ENCODE peak calls at places on chromosomes 2 and 18, in four cellular contexts. C, P, L and Z are unnamed samples. For H3K4me1, the result is how much of the 10 kb centered on the place peaks cover.

GRCh38 chr2:200677721-200678532 is 92.1 kb downstream of the AOX1 start:
- DNase-seq in C (no peak), P (no peak), L (no peak), Z (no peak)

GRCh38 chr18:75937306-75937705 is 509.8 kb upstream of the SMIM21 start:
- DNase-seq in C (no peak), P (no peak), L (no peak), Z (no peak)

GRCh38 chr2:3628800-3629199 is 29.2 kb upstream of the ALLC start:
- DNase-seq in C (no peak), P (no peak), L (peak), Z (no peak)

GRCh38 chr2:189625636-189626035 is 35.6 kb upstream of the ASNSD1 start:
- DNase-seq in C (no peak), P (no peak), L (no peak), Z (no peak)

GRCh38 chr2:148279216-148279615 is 258.3 kb downstream of the MBD5 start:
- DNase-seq in C (no peak), P (no peak), L (no peak), Z (no peak)

GRCh38 chr2:230343747-230344146 is 16.8 kb downstream of the SP140L start:
- DNase-seq in C (no peak), P (no peak), L (no peak), Z (no peak)

GRCh38 chr2:174461221-174461620 is 25.6 kb downstream of the GPR155 start:
- DNase-seq in C (no peak), P (no peak), L (no peak), Z (no peak)

GRCh38 chr18:28729321-28729720 is 552.4 kb upstream of the CDH2 start:
- DNase-seq in C (no peak), P (no peak), L (no peak), Z (no peak)

GRCh38 chr2:101305492-101306123 is 2.9 kb downstream of the RNF149 start:
- DNase-seq in C (no peak), P (no peak), L (no peak), Z (no peak)

GRCh38 chr2:29528891-29529520 is 392.4 kb downstream of the ALK start:
- DNase-seq in C (no peak), P (no peak), L (peak), Z (peak)

GRCh38 chr18:28045176-28045810 is 131.6 kb downstream of the CDH2 start:
- DNase-seq in C (no peak), P (no peak), L (no peak), Z (no peak)

GRCh38 chr2:200681731-200682130 is 95.9 kb downstream of the AOX1 start:
- DNase-seq in C (no peak), P (no peak), L (no peak), Z (no peak)

GRCh38 chr2:27832396-27832795 is 57.8 kb downstream of the RBKS start:
- DNase-seq in C (no peak), P (no peak), L (no peak), Z (no peak)

GRCh38 chr2:170157025-170157684 is 20.8 kb upstream of the MYO3B start:
- DNase-seq in C (no peak), P (no peak), L (no peak), Z (no peak)

GRCh38 chr2:39631715-39632114 is 34.0 kb upstream of the TMEM178A start:
- DNase-seq in C (no peak), P (no peak), L (peak), Z (no peak)

GRCh38 chr2:240255811-240256703 is 115.6 kb upstream of the OTOS start:
- DNase-seq in C (no peak), P (no peak), L (peak), Z (no peak)

GRCh38 chr2:240254337-240255164 is 114.1 kb upstream of the OTOS start:
- DNase-seq in C (no peak), P (no peak), L (peak), Z (no peak)

GRCh38 chr2:240253583-240254145 is 113.2 kb upstream of the OTOS start:
- DNase-seq in C (no peak), P (no peak), L (peak), Z (no peak)

GRCh38 chr2:240256704-240257637 is 116.5 kb upstream of the OTOS start:
- DNase-seq in C (no peak), P (no peak), L (peak), Z (no peak)

GRCh38 chr2:240255165-240255491 is 114.7 kb upstream of the OTOS start:
- DNase-seq in C (no peak), P (no peak), L (peak), Z (no peak)
- H3K27ac ChIP-seq in C (no peak), P (no peak), L (no peak), Z (no peak)

GRCh38 chr2:181430406-181431199 is 26.6 kb upstream of the ITGA4 start:
- DNase-seq in C (no peak), P (peak), L (no peak), Z (no peak)
- H3K4me1 ChIP-seq in C (under half), P (under half), L (under half), Z (under half)

GRCh38 chr2:104919127-104919526 is 65.2 kb downstream of the POU3F3 start:
- DNase-seq in C (no peak), P (no peak), L (no peak), Z (peak)
- H3K27ac ChIP-seq in C (no peak), P (no peak), L (no peak), Z (no peak)

GRCh38 chr2:157871415-157871814 is 4.7 kb downstream of the ACVR1 start:
- DNase-seq in C (no peak), P (no peak), L (no peak), Z (no peak)
- H3K4me1 ChIP-seq in C (under half), P (under half), L (under half), Z (under half)

GRCh38 chr2:8135051-8135675 is 546.7 kb upstream of the ID2 start:
- DNase-seq in C (no peak), P (no peak), L (peak), Z (no peak)

GRCh38 chr2:8133331-8133730 is 548.5 kb upstream of the ID2 start:
- DNase-seq in C (no peak), P (no peak), L (no peak), Z (no peak)

GRCh38 chr2:8132889-8133288 is 549.0 kb upstream of the ID2 start:
- DNase-seq in C (no peak), P (no peak), L (no peak), Z (no peak)

GRCh38 chr2:8132371-8132831 is 549.5 kb upstream of the ID2 start:
- DNase-seq in C (no peak), P (no peak), L (peak), Z (no peak)

DNA sequence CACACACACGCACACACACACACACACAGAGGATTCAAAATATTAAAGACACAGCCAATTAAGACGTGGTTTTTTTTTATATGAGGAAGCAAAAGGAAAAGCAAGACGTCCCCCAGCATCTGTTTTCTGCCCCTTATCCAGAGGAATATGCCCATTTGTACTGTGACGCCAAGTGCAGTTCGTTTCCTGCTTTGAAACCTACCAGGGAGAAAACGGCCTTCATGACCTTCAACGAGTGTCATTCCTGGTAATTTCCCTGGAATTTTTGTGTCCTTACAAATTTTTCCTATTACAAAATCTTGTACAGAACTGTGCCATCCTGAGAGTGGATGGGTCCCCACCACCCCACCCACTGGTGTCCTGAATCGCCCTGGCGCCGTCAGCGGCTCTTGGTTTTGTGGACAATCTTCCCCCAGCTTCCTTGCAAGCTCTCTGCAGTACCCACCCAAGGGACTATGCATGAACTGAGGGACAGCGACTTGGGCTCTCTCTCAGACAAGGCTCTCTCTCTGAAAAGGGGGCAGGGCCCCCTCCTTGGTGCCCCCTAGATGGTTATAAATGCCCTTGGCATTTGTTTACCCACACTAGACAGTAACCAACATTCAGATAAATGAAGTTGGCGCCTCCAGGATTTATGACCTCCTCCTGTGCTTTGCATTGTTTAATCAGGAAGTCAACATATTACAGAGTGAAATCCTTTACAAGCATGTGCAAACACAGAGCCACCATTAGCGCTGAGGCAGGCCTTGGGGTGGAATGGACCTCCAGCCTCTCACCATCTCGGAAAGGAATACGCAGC is 547.6 kb upstream of the ID2 start:
- DNase-seq in C (no peak), P (no peak), L (no peak), Z (peak)
- H3K27ac ChIP-seq in C (no peak), P (no peak), L (peak), Z (peak)

GRCh38 chr2:144509548-144510205 is 10.2 kb downstream of the ZEB2 start:
- DNase-seq in C (no peak), P (no peak), L (no peak), Z (no peak)

GRCh38 chr2:144505245-144505801 is 14.6 kb downstream of the ZEB2 start:
- DNase-seq in C (no peak), P (no peak), L (no peak), Z (no peak)

GRCh38 chr2:144509001-144509545 is 10.8 kb downstream of the ZEB2 start:
- DNase-seq in C (no peak), P (no peak), L (no peak), Z (no peak)

GRCh38 chr2:144508162-144508765 is 11.7 kb downstream of the ZEB2 start:
- DNase-seq in C (no peak), P (no peak), L (no peak), Z (no peak)

GRCh38 chr2:144507441-144508161 is 12.3 kb downstream of the ZEB2 start:
- DNase-seq in C (no peak), P (no peak), L (no peak), Z (no peak)
- H3K4me1 ChIP-seq in C (under half), P (under half), L (half or more), Z (under half)

GRCh38 chr2:240123821-240124650 is 12.1 kb downstream of the COPS9 start:
- DNase-seq in C (no peak), P (no peak), L (no peak), Z (no peak)
- H3K27ac ChIP-seq in C (no peak), P (no peak), L (no peak), Z (no peak)

GRCh38 chr2:177172034-177172880 is 40.3 kb upstream of the HNRNPA3 start:
- DNase-seq in C (no peak), P (no peak), L (no peak), Z (no peak)

GRCh38 chr2:177175917-177176668 is 36.5 kb upstream of the HNRNPA3 start:
- DNase-seq in C (no peak), P (no peak), L (no peak), Z (no peak)

GRCh38 chr2:177178797-177179196 is 33.8 kb upstream of the HNRNPA3 start:
- DNase-seq in C (no peak), P (no peak), L (no peak), Z (no peak)

GRCh38 chr2:177171418-177171865 is 41.2 kb upstream of the HNRNPA3 start:
- DNase-seq in C (no peak), P (no peak), L (no peak), Z (peak)

GRCh38 chr2:177174456-177174855 is 38.1 kb upstream of the HNRNPA3 start:
- DNase-seq in C (no peak), P (no peak), L (no peak), Z (no peak)
- H3K4me1 ChIP-seq in C (under half), P (under half), L (under half), Z (under half)

GRCh38 chr18:77207540-77207939 is 42.1 kb upstream of the GALR1 start:
- DNase-seq in C (no peak), P (peak), L (peak), Z (peak)
- H3K27ac ChIP-seq in C (no peak), P (no peak), L (no peak), Z (no peak)